ENCODE peak calls at places on chromosomes 11 and 22, in eight cellular contexts. One of them, this sample, is unnamed.

GRCh38 chr11:84091212-84091986 is 805.2 kb upstream of the CCDC90B start:
- DNase-seq in AG04449: no peak
- DNase-seq in astrocyte of the cerebellum: no peak
- DNase-seq in dorsolateral prefrontal cortex: no peak
- DNase-seq in kidney: no peak
- DNase-seq in osteocyte: no peak
- DNase-seq in fibroblast of lung: no peak
- DNase-seq in ovary: no peak
- DNase-seq in this sample: no peak

GRCh38 chr11:2807801-2808241 is 77.8 kb downstream of the CDKN1C start:
- DNase-seq in AG04449: no peak
- DNase-seq in astrocyte of the cerebellum: no peak
- DNase-seq in dorsolateral prefrontal cortex: peak; percentile 19
- DNase-seq in kidney: peak; percentile 61
- DNase-seq in osteocyte: peak; percentile 77
- DNase-seq in fibroblast of lung: no peak
- DNase-seq in ovary: peak; percentile 43
- DNase-seq in this sample: peak; percentile 75

GRCh38 chr11:78752528-78752927 is 177.9 kb upstream of the NARS2 start:
- DNase-seq in AG04449: no peak
- DNase-seq in astrocyte of the cerebellum: no peak
- DNase-seq in dorsolateral prefrontal cortex: no peak
- DNase-seq in kidney: no peak
- DNase-seq in osteocyte: no peak
- DNase-seq in fibroblast of lung: no peak
- DNase-seq in ovary: no peak
- DNase-seq in this sample: no peak

GRCh38 chr11:126416542-126417090 is 61.1 kb downstream of the ST3GAL4 start:
- DNase-seq in AG04449: no peak
- DNase-seq in astrocyte of the cerebellum: peak; percentile 34
- DNase-seq in dorsolateral prefrontal cortex: peak; percentile 89
- DNase-seq in kidney: peak; percentile 96
- DNase-seq in osteocyte: no peak
- DNase-seq in fibroblast of lung: peak; percentile 84
- DNase-seq in ovary: peak; percentile 95
- DNase-seq in this sample: peak; percentile 96

GRCh38 chr22:47588583-47588970 is 826.1 kb downstream of the TBC1D22A start:
- DNase-seq in AG04449: no peak
- DNase-seq in astrocyte of the cerebellum: no peak
- DNase-seq in dorsolateral prefrontal cortex: no peak
- DNase-seq in kidney: no peak
- DNase-seq in osteocyte: peak; percentile 49
- DNase-seq in fibroblast of lung: no peak
- DNase-seq in ovary: no peak
- DNase-seq in this sample: peak; percentile 15

GRCh38 chr11:2525166-2525861 is 80.5 kb downstream of the KCNQ1 start:
- DNase-seq in AG04449: no peak
- DNase-seq in astrocyte of the cerebellum: no peak
- DNase-seq in dorsolateral prefrontal cortex: peak; percentile 13
- DNase-seq in kidney: peak; percentile 51
- DNase-seq in osteocyte: peak; percentile 75
- DNase-seq in fibroblast of lung: no peak
- DNase-seq in ovary: peak; percentile 8
- DNase-seq in this sample: peak; percentile 53

GRCh38 chr22:26893034-26893710 is 235.8 kb downstream of the MIAT start:
- DNase-seq in AG04449: no peak
- DNase-seq in astrocyte of the cerebellum: no peak
- DNase-seq in dorsolateral prefrontal cortex: no peak
- DNase-seq in kidney: no peak
- DNase-seq in osteocyte: peak; percentile 57
- DNase-seq in fibroblast of lung: no peak
- DNase-seq in ovary: no peak
- DNase-seq in this sample: no peak

GRCh38 chr11:32213223-32213622 is 122.3 kb downstream of the RCN1 start:
- DNase-seq in AG04449: peak; percentile 61
- DNase-seq in astrocyte of the cerebellum: peak; percentile 55
- DNase-seq in dorsolateral prefrontal cortex: no peak
- DNase-seq in kidney: no peak
- DNase-seq in osteocyte: no peak
- DNase-seq in fibroblast of lung: peak; percentile 12
- DNase-seq in ovary: no peak
- DNase-seq in this sample: no peak

GRCh38 chr22:36365020-36365411 is 22.8 kb downstream of the MYH9 start:
- DNase-seq in AG04449: peak; percentile 52
- DNase-seq in astrocyte of the cerebellum: peak; percentile 65
- DNase-seq in dorsolateral prefrontal cortex: no peak
- DNase-seq in kidney: peak; percentile 92
- DNase-seq in osteocyte: no peak
- DNase-seq in fibroblast of lung: peak; percentile 98
- DNase-seq in ovary: peak; percentile 68
- DNase-seq in this sample: peak; percentile 90

GRCh38 chr11:75339685-75340409 is 11.6 kb downstream of the ARRB1 start:
- DNase-seq in AG04449: no peak
- DNase-seq in astrocyte of the cerebellum: no peak
- DNase-seq in dorsolateral prefrontal cortex: no peak
- DNase-seq in kidney: no peak
- DNase-seq in osteocyte: no peak
- DNase-seq in fibroblast of lung: no peak
- DNase-seq in ovary: no peak
- DNase-seq in this sample: no peak

GRCh38 chr11:17734418-17734911 is at the start of gene KCNC1:
- DNase-seq in AG04449: no peak
- DNase-seq in astrocyte of the cerebellum: no peak
- DNase-seq in dorsolateral prefrontal cortex: no peak
- DNase-seq in kidney: peak; percentile 71
- DNase-seq in osteocyte: no peak
- DNase-seq in fibroblast of lung: peak; percentile 33
- DNase-seq in ovary: no peak
- DNase-seq in this sample: peak; percentile 61

GRCh38 chr22:42433754-42434153 is 1.6 kb upstream of the NFAM1 start:
- DNase-seq in AG04449: no peak
- DNase-seq in astrocyte of the cerebellum: no peak
- DNase-seq in dorsolateral prefrontal cortex: no peak
- DNase-seq in kidney: no peak
- DNase-seq in osteocyte: no peak
- DNase-seq in fibroblast of lung: no peak
- DNase-seq in ovary: no peak
- DNase-seq in this sample: no peak

GRCh38 chr11:18145025-18145424 is 12.7 kb downstream of the MRGPRX3 start:
- DNase-seq in AG04449: no peak
- DNase-seq in astrocyte of the cerebellum: no peak
- DNase-seq in dorsolateral prefrontal cortex: no peak
- DNase-seq in kidney: no peak
- DNase-seq in osteocyte: no peak
- DNase-seq in fibroblast of lung: peak; percentile 4
- DNase-seq in ovary: no peak
- DNase-seq in this sample: no peak

GRCh38 chr22:17917490-17917983 is 106.8 kb downstream of the MICAL3 start:
- DNase-seq in AG04449: no peak
- DNase-seq in astrocyte of the cerebellum: no peak
- DNase-seq in dorsolateral prefrontal cortex: no peak
- DNase-seq in kidney: no peak
- DNase-seq in osteocyte: no peak
- DNase-seq in fibroblast of lung: no peak
- DNase-seq in ovary: no peak
- DNase-seq in this sample: peak; percentile 66

GRCh38 chr11:129319201-129319600 is 56.4 kb upstream of the BARX2 start:
- DNase-seq in AG04449: no peak
- DNase-seq in astrocyte of the cerebellum: no peak
- DNase-seq in dorsolateral prefrontal cortex: no peak
- DNase-seq in kidney: no peak
- DNase-seq in osteocyte: no peak
- DNase-seq in fibroblast of lung: no peak
- DNase-seq in ovary: no peak
- DNase-seq in this sample: no peak

GRCh38 chr11:75582935-75583709 is 21.1 kb downstream of the SERPINH1 start:
- DNase-seq in AG04449: no peak
- DNase-seq in astrocyte of the cerebellum: peak; percentile 32
- DNase-seq in dorsolateral prefrontal cortex: peak; percentile 44
- DNase-seq in kidney: peak; percentile 93
- DNase-seq in osteocyte: peak; percentile 92
- DNase-seq in fibroblast of lung: peak; percentile 70
- DNase-seq in ovary: peak; percentile 76
- DNase-seq in this sample: peak; percentile 87

GRCh38 chr11:11618973-11619435 is 2.8 kb downstream of the GALNT18 start:
- DNase-seq in AG04449: no peak
- DNase-seq in astrocyte of the cerebellum: no peak
- DNase-seq in dorsolateral prefrontal cortex: no peak
- DNase-seq in kidney: no peak
- DNase-seq in osteocyte: no peak
- DNase-seq in fibroblast of lung: no peak
- DNase-seq in ovary: no peak
- DNase-seq in this sample: no peak
- TF ChIP-seq CTCF in AG04449: no peak
- TF ChIP-seq CTCF in astrocyte of the cerebellum: no peak
- TF ChIP-seq CTCF in dorsolateral prefrontal cortex: peak; percentile 23
- TF ChIP-seq CTCF in kidney: peak; percentile 8
- TF ChIP-seq CTCF in osteocyte: peak; percentile 28
- TF ChIP-seq CTCF in fibroblast of lung: no peak
- TF ChIP-seq CTCF in ovary: no peak
- TF ChIP-seq CTCF in this sample: no peak

DNA sequence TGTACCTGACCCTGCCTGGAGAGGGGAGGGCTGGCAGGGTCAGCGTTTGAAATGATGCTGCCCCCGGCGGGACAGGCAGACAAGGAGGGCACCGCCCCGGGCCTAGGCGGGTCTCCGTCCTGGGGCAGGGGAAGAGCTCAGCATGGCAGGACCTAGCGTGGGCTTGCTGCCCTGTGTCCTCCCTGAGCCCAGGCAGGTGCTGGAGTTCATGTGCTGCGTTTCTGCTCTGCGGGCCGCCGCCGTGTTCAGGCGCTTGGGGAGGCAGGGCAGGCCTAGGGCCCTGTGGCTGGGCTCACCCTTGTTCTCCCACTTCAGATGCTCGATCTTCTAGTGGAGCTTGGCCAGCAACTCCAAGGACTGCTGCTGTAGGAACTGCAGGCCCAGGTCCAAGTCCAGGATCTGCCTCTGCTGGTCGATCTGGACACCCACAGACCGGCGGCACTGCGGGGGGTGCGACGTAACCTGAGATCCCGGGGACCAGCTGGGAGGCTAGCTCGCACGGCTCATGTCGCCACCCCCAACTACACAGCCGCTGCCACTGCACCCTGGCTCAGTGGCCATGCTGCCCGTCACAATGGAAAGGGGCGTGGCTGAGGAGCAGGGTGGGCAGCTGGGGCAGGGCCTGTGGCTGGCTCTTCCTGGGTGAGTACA is 84.4 kb downstream of the MED15 start:
- DNase-seq in AG04449: peak; percentile 26
- DNase-seq in astrocyte of the cerebellum: no peak
- DNase-seq in dorsolateral prefrontal cortex: no peak
- DNase-seq in kidney: no peak
- DNase-seq in osteocyte: no peak
- DNase-seq in fibroblast of lung: peak; percentile 75
- DNase-seq in ovary: no peak
- DNase-seq in this sample: no peak
- TF ChIP-seq CTCF in AG04449: peak; percentile 31
- TF ChIP-seq CTCF in astrocyte of the cerebellum: no peak
- TF ChIP-seq CTCF in dorsolateral prefrontal cortex: no peak
- TF ChIP-seq CTCF in kidney: no peak
- TF ChIP-seq CTCF in osteocyte: no peak
- TF ChIP-seq CTCF in fibroblast of lung: peak; percentile 20
- TF ChIP-seq CTCF in ovary: no peak
- TF ChIP-seq CTCF in this sample: no peak

DNA sequence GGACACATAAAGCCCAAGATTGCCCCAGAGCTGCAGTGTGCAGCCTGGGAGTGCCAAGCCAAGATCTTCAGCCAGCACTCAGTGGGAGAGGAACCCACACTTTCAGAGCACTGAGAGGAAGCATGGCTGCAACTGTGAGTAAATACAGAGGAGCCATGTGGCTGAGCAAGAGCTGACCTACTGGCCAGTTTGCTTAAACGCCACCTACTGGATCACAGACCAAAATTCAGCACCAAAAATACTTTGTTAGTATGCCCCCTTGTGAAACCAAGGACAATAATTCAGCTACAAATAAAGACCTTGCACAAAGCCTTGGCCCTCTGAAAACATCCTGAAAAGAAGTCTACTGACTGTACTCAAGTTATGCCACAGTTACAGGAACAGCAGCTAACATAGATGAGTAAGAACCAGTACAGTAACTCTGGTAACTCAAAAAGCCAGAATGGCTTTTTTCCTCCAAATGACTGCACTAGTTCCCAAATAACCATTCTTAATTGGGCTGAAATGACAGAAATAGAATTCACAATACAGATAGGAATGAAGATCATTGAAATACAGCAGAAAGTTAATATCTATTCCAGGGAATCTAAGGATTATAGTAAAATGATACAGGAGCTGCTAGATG is 10.1 kb upstream of the OR4A15 start:
- DNase-seq in AG04449: no peak
- DNase-seq in astrocyte of the cerebellum: no peak
- DNase-seq in dorsolateral prefrontal cortex: no peak
- DNase-seq in kidney: no peak
- DNase-seq in osteocyte: no peak
- DNase-seq in fibroblast of lung: no peak
- DNase-seq in ovary: no peak
- DNase-seq in this sample: no peak
- TF ChIP-seq CTCF in AG04449: no peak
- TF ChIP-seq CTCF in astrocyte of the cerebellum: no peak
- TF ChIP-seq CTCF in dorsolateral prefrontal cortex: no peak
- TF ChIP-seq CTCF in kidney: no peak
- TF ChIP-seq CTCF in osteocyte: no peak
- TF ChIP-seq CTCF in fibroblast of lung: no peak
- TF ChIP-seq CTCF in ovary: no peak
- TF ChIP-seq CTCF in this sample: no peak

GRCh38 chr11:30228323-30228884 is 2.4 kb upstream of the FSHB start:
- DNase-seq in AG04449: no peak
- DNase-seq in astrocyte of the cerebellum: no peak
- DNase-seq in dorsolateral prefrontal cortex: no peak
- DNase-seq in kidney: no peak
- DNase-seq in osteocyte: no peak
- DNase-seq in fibroblast of lung: no peak
- DNase-seq in ovary: no peak
- DNase-seq in this sample: no peak
- TF ChIP-seq CTCF in AG04449: no peak
- TF ChIP-seq CTCF in astrocyte of the cerebellum: no peak
- TF ChIP-seq CTCF in dorsolateral prefrontal cortex: no peak
- TF ChIP-seq CTCF in kidney: no peak
- TF ChIP-seq CTCF in osteocyte: no peak
- TF ChIP-seq CTCF in fibroblast of lung: no peak
- TF ChIP-seq CTCF in ovary: no peak
- TF ChIP-seq CTCF in this sample: no peak